ENCODE peak calls at places on chromosomes 5 and 9, in six cellular contexts. One of them, this sample, is unnamed.

GRCh38 chr5:96893342-96893741 is 17.0 kb downstream of the ERAP2 start:
- DNase-seq in H1: no peak
- DNase-seq in H9: no peak
- DNase-seq in trophoblast cell: peak; percentile 47
- DNase-seq in neuronal stem cell: no peak
- DNase-seq in IMR-90: peak; percentile 90
- DNase-seq in this sample: peak; percentile 81

GRCh38 chr9:136886610-136887597 is 588 bp downstream of the TRAF2 start:
- DNase-seq in trophoblast cell: no peak
- DNase-seq in H9: no peak
- DNase-seq in H1: peak; percentile 70
- DNase-seq in neuronal stem cell: peak; percentile 36
- DNase-seq in IMR-90: peak; percentile 16
- DNase-seq in this sample: peak; percentile 61

GRCh38 chr5:20606006-20606405 is 618.0 kb upstream of the CDH18 start:
- DNase-seq in H9: no peak
- DNase-seq in neuronal stem cell: no peak
- DNase-seq in IMR-90: no peak
- DNase-seq in H1: no peak
- DNase-seq in trophoblast cell: no peak
- DNase-seq in this sample: no peak

GRCh38 chr9:103821115-103821514 is 273.0 kb upstream of the SMC2 start:
- DNase-seq in H9: no peak
- DNase-seq in H1: no peak
- DNase-seq in IMR-90: no peak
- DNase-seq in trophoblast cell: no peak
- DNase-seq in neuronal stem cell: no peak
- DNase-seq in this sample: no peak

GRCh38 chr5:117731445-117731844 is 1156.8 kb upstream of the SEMA6A start:
- DNase-seq in IMR-90: peak; percentile 22
- DNase-seq in trophoblast cell: no peak
- DNase-seq in H1: no peak
- DNase-seq in H9: no peak
- DNase-seq in neuronal stem cell: no peak
- DNase-seq in this sample: peak; percentile 5

GRCh38 chr9:137589441-137590122 is 730 bp downstream of the ZMYND19 start:
- DNase-seq in IMR-90: no peak
- DNase-seq in H9: no peak
- DNase-seq in trophoblast cell: no peak
- DNase-seq in neuronal stem cell: no peak
- DNase-seq in H1: no peak
- DNase-seq in this sample: peak; percentile 45

GRCh38 chr5:88674262-88675158 is 208.5 kb downstream of the MEF2C start:
- DNase-seq in H9: peak; percentile 79
- DNase-seq in trophoblast cell: no peak
- DNase-seq in H1: peak; percentile 78
- DNase-seq in neuronal stem cell: no peak
- DNase-seq in IMR-90: no peak
- DNase-seq in this sample: no peak

GRCh38 chr9:33032865-33033264 is 7.8 kb downstream of the DNAJA1 start:
- DNase-seq in H9: no peak
- DNase-seq in H1: no peak
- DNase-seq in IMR-90: no peak
- DNase-seq in trophoblast cell: no peak
- DNase-seq in neuronal stem cell: no peak
- DNase-seq in this sample: no peak

GRCh38 chr5:137737349-137738256 is 1.7 kb upstream of the KLHL3 start:
- DNase-seq in IMR-90: peak; percentile 74
- DNase-seq in trophoblast cell: peak; percentile 45
- DNase-seq in neuronal stem cell: no peak
- DNase-seq in H1: no peak
- DNase-seq in H9: no peak
- DNase-seq in this sample: peak; percentile 10

GRCh38 chr9:5688109-5688508 is 59.2 kb downstream of the RIC1 start:
- DNase-seq in trophoblast cell: no peak
- DNase-seq in H1: no peak
- DNase-seq in H9: no peak
- DNase-seq in IMR-90: peak; percentile 31
- DNase-seq in neuronal stem cell: no peak
- DNase-seq in this sample: no peak

GRCh38 chr5:140130949-140131733 is 5.4 kb downstream of the IGIP start:
- DNase-seq in IMR-90: no peak
- DNase-seq in H9: no peak
- DNase-seq in H1: no peak
- DNase-seq in trophoblast cell: no peak
- DNase-seq in neuronal stem cell: no peak
- DNase-seq in this sample: no peak

GRCh38 chr5:140292212-140293040 is 10.5 kb downstream of the PFDN1 start:
- DNase-seq in trophoblast cell: no peak
- DNase-seq in IMR-90: peak; percentile 63
- DNase-seq in H9: no peak
- DNase-seq in neuronal stem cell: no peak
- DNase-seq in H1: no peak
- DNase-seq in this sample: no peak

GRCh38 chr5:135714126-135714894 is 120.2 kb upstream of the SLC25A48 start:
- DNase-seq in H1: no peak
- DNase-seq in neuronal stem cell: no peak
- DNase-seq in H9: no peak
- DNase-seq in trophoblast cell: no peak
- DNase-seq in IMR-90: no peak
- DNase-seq in this sample: peak; percentile 41

GRCh38 chr9:90326219-90326618 is 316.4 kb downstream of the DIRAS2 start:
- DNase-seq in trophoblast cell: no peak
- DNase-seq in IMR-90: peak; percentile 37
- DNase-seq in neuronal stem cell: no peak
- DNase-seq in H9: no peak
- DNase-seq in H1: no peak
- DNase-seq in this sample: peak; percentile 50

GRCh38 chr5:128446-128845 is 36.5 kb downstream of the PLEKHG4B start:
- DNase-seq in neuronal stem cell: no peak
- DNase-seq in IMR-90: no peak
- DNase-seq in H9: no peak
- DNase-seq in H1: no peak
- DNase-seq in trophoblast cell: no peak
- DNase-seq in this sample: no peak

GRCh38 chr5:58924306-58924705 is 341.4 kb downstream of the RAB3C start:
- DNase-seq in IMR-90: no peak
- DNase-seq in H1: no peak
- DNase-seq in trophoblast cell: no peak
- DNase-seq in neuronal stem cell: no peak
- DNase-seq in H9: no peak
- DNase-seq in this sample: no peak

GRCh38 chr9:133098104-133098754 is 22.8 kb downstream of the RALGDS start:
- DNase-seq in IMR-90: no peak
- DNase-seq in H9: no peak
- DNase-seq in neuronal stem cell: no peak
- DNase-seq in trophoblast cell: no peak
- DNase-seq in H1: no peak
- DNase-seq in this sample: no peak

GRCh38 chr9:130689937-130690700 is 3.5 kb upstream of the EXOSC2 start:
- DNase-seq in IMR-90: peak; percentile 94
- DNase-seq in H1: no peak
- DNase-seq in trophoblast cell: no peak
- DNase-seq in neuronal stem cell: no peak
- DNase-seq in H9: peak; percentile 89
- DNase-seq in this sample: peak; percentile 72

GRCh38 chr5:116571568-116572321 is 2.9 kb downstream of the SEMA6A start:
- DNase-seq in H1: no peak
- DNase-seq in H9: no peak
- DNase-seq in IMR-90: no peak
- DNase-seq in trophoblast cell: no peak
- DNase-seq in neuronal stem cell: no peak
- DNase-seq in this sample: peak; percentile 37

GRCh38 chr9:136343884-136344269 is 16.5 kb downstream of the GPSM1 start:
- DNase-seq in H9: no peak
- DNase-seq in H1: no peak
- DNase-seq in IMR-90: no peak
- DNase-seq in neuronal stem cell: no peak
- DNase-seq in trophoblast cell: no peak
- DNase-seq in this sample: no peak

GRCh38 chr9:124268248-124268647 is 10.5 kb downstream of the NEK6 start:
- DNase-seq in trophoblast cell: no peak
- DNase-seq in H9: no peak
- DNase-seq in IMR-90: no peak
- DNase-seq in neuronal stem cell: no peak
- DNase-seq in H1: no peak
- DNase-seq in this sample: no peak

GRCh38 chr9:135184158-135184557 is 96.7 kb downstream of the OLFM1 start:
- DNase-seq in trophoblast cell: no peak
- DNase-seq in H9: no peak
- DNase-seq in H1: no peak
- DNase-seq in neuronal stem cell: no peak
- DNase-seq in IMR-90: no peak
- DNase-seq in this sample: no peak

GRCh38 chr9:108618906-108619550 is 236.8 kb downstream of the ACTL7B start:
- DNase-seq in IMR-90: no peak
- DNase-seq in H9: no peak
- DNase-seq in trophoblast cell: peak; percentile 22
- DNase-seq in neuronal stem cell: no peak
- DNase-seq in H1: no peak
- DNase-seq in this sample: no peak

GRCh38 chr5:171250738-171251137 is 58.3 kb upstream of the TLX3 start:
- DNase-seq in H9: no peak
- DNase-seq in neuronal stem cell: no peak
- DNase-seq in trophoblast cell: no peak
- DNase-seq in H1: no peak
- DNase-seq in IMR-90: no peak
- DNase-seq in this sample: no peak

GRCh38 chr5:151150484-151151262 is 6.9 kb downstream of the ANXA6 start:
- DNase-seq in H1: no peak
- DNase-seq in trophoblast cell: no peak
- DNase-seq in H9: no peak
- DNase-seq in IMR-90: peak; percentile 47
- DNase-seq in neuronal stem cell: no peak
- DNase-seq in this sample: peak; percentile 85

GRCh38 chr9:81335879-81336421 is 353.4 kb downstream of the TLE1 start:
- DNase-seq in H9: no peak
- DNase-seq in IMR-90: no peak
- DNase-seq in trophoblast cell: no peak
- DNase-seq in H1: no peak
- DNase-seq in neuronal stem cell: no peak
- DNase-seq in this sample: no peak

GRCh38 chr9:99560561-99560960 is 261.1 kb upstream of the NR4A3 start:
- DNase-seq in H1: no peak
- DNase-seq in neuronal stem cell: no peak
- DNase-seq in H9: no peak
- DNase-seq in IMR-90: no peak
- DNase-seq in trophoblast cell: no peak
- DNase-seq in this sample: no peak
- H3K14ac ChIP-seq in H1: no peak overlapping the region
- H3K14ac ChIP-seq in neuronal stem cell: no peak overlapping the region
- H3K14ac ChIP-seq in H9: no peak overlapping the region
- H3K14ac ChIP-seq in IMR-90: no peak overlapping the region
- H3K14ac ChIP-seq in trophoblast cell: no peak overlapping the region
- H3K14ac ChIP-seq in this sample: no peak overlapping the region

GRCh38 chr5:111937091-111937490 is 180.1 kb upstream of the NREP start:
- DNase-seq in neuronal stem cell: no peak
- DNase-seq in trophoblast cell: no peak
- DNase-seq in H1: no peak
- DNase-seq in H9: no peak
- DNase-seq in IMR-90: peak; percentile 79
- DNase-seq in this sample: no peak

GRCh38 chr5:111932628-111933027 is 175.6 kb upstream of the NREP start:
- DNase-seq in H9: no peak
- DNase-seq in H1: no peak
- DNase-seq in neuronal stem cell: no peak
- DNase-seq in trophoblast cell: no peak
- DNase-seq in IMR-90: no peak
- DNase-seq in this sample: no peak

GRCh38 chr5:111935835-111936234 is 178.8 kb upstream of the NREP start:
- DNase-seq in H1: no peak
- DNase-seq in trophoblast cell: no peak
- DNase-seq in H9: no peak
- DNase-seq in neuronal stem cell: peak; percentile 14
- DNase-seq in IMR-90: no peak
- DNase-seq in this sample: no peak

GRCh38 chr5:111934511-111934910 is 177.5 kb upstream of the NREP start:
- DNase-seq in H1: no peak
- DNase-seq in H9: no peak
- DNase-seq in IMR-90: no peak
- DNase-seq in trophoblast cell: no peak
- DNase-seq in neuronal stem cell: no peak
- DNase-seq in this sample: no peak

GRCh38 chr5:111935022-111935421 is 178.0 kb upstream of the NREP start:
- DNase-seq in IMR-90: no peak
- DNase-seq in H1: no peak
- DNase-seq in H9: no peak
- DNase-seq in neuronal stem cell: no peak
- DNase-seq in trophoblast cell: no peak
- DNase-seq in this sample: no peak
- H3K14ac ChIP-seq in IMR-90: peak overlapping the region; percentile 45
- H3K14ac ChIP-seq in H1: no peak overlapping the region
- H3K14ac ChIP-seq in H9: no peak overlapping the region
- H3K14ac ChIP-seq in neuronal stem cell: no peak overlapping the region
- H3K14ac ChIP-seq in trophoblast cell: no peak overlapping the region
- H3K14ac ChIP-seq in this sample: no peak overlapping the region

DNA sequence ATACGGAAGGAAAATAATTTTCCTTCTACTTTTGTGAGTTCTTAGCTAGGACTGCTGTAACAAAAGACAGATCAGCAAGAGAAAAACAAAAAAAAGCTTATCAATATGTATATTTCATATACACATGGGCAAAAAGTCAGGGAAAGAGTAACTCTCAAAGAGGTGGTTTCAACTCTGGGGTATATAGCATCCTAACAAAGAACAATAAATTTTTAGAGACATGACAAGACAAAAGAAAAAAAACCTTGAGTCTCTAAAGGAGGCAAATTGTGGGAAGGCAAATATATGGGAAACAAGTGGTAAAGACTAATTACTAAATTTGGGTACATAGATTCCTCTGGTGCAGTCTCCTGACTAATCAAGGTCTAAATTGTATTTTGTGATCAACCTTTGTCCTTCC is 93.2 kb downstream of the C5orf15 start:
- DNase-seq in H1: no peak
- DNase-seq in trophoblast cell: no peak
- DNase-seq in neuronal stem cell: no peak
- DNase-seq in IMR-90: no peak
- DNase-seq in H9: no peak
- DNase-seq in this sample: no peak
- H3K14ac ChIP-seq in H1: no peak overlapping the region
- H3K14ac ChIP-seq in trophoblast cell: no peak overlapping the region
- H3K14ac ChIP-seq in neuronal stem cell: no peak overlapping the region
- H3K14ac ChIP-seq in IMR-90: no peak overlapping the region
- H3K14ac ChIP-seq in H9: no peak overlapping the region
- H3K14ac ChIP-seq in this sample: no peak overlapping the region

DNA sequence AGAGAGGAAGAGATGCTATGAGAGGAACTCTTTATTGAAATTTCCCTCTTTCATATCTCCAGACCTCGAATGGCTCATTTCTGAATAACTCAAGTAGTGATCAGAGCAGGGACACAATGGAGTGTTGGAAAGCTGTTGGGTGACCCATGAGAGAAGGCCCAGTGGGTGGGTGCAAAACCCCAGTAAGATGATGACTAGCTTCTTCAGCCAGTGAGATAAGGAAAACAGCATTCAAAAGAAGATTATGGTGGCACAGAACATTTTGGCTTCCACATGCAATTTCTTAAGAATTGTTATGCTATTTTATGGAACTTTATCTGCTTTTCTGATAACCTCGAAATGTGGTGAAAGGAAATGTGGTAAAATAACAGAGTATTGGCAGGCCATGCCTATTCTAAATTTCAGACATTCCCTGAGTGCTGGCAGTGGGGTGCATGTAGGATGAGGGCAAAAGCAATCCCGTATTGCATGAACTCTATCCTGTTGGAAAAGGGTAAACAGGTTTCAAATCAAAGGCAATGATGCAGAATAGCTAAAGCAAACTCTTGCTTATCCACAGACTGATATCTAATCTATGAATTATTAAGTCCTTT is 128.0 kb upstream of the KLF9 start:
- DNase-seq in neuronal stem cell: no peak
- DNase-seq in IMR-90: no peak
- DNase-seq in trophoblast cell: no peak
- DNase-seq in H1: no peak
- DNase-seq in H9: no peak
- DNase-seq in this sample: no peak
- H3K14ac ChIP-seq in neuronal stem cell: no peak overlapping the region
- H3K14ac ChIP-seq in IMR-90: no peak overlapping the region
- H3K14ac ChIP-seq in trophoblast cell: no peak overlapping the region
- H3K14ac ChIP-seq in H1: no peak overlapping the region
- H3K14ac ChIP-seq in H9: no peak overlapping the region
- H3K14ac ChIP-seq in this sample: no peak overlapping the region